ENCODE peak calls at places on chromosomes 4 and X, in eight cellular contexts. H, J, T, R, Q, E, D and G are unnamed samples.

GRCh38 chr4:99945718-99946345 is 586 bp downstream of the DNAJB14 start:
- DNase-seq in R (no peak), E (peak), Q (peak), J (peak), D (peak), H (no peak), T (peak), G (peak)

GRCh38 chrX:155632424-155633100 is 19.8 kb upstream of the TMLHE start:
- DNase-seq in H (no peak), D (no peak), R (no peak), E (no peak), J (no peak), Q (no peak), T (no peak), G (no peak)

GRCh38 chr4:151798678-151799416 is 38.0 kb upstream of the GATB start:
- DNase-seq in R (no peak), T (peak), E (no peak), Q (no peak), J (no peak), H (no peak), D (no peak), G (no peak)

GRCh38 chr4:123478859-123479345 is 82.3 kb downstream of the SPRY1 start:
- DNase-seq in J (no peak), Q (no peak), T (no peak), E (peak), H (peak), D (peak), R (peak), G (no peak)

GRCh38 chrX:8864151-8864550 is 63.0 kb upstream of the FAM9A start:
- DNase-seq in R (no peak), Q (no peak), T (peak), E (no peak), H (no peak), J (no peak), D (no peak), G (no peak)

GRCh38 chrX:17669891-17670290 is 67.4 kb upstream of the SCML1 start:
- DNase-seq in J (no peak), Q (no peak), T (no peak), R (no peak), H (no peak), D (no peak), E (no peak), G (no peak)

GRCh38 chr4:4782969-4783368 is 76.5 kb upstream of the MSX1 start:
- DNase-seq in Q (no peak), H (peak), T (no peak), R (no peak), J (no peak), D (no peak), E (no peak), G (no peak)

GRCh38 chrX:131854586-131854985 is 168.5 kb upstream of the STK26 start:
- DNase-seq in T (peak), E (no peak), H (no peak), J (no peak), R (no peak), Q (peak), D (no peak), G (no peak)

GRCh38 chr4:145808021-145808650 is 128.2 kb downstream of the C4orf51 start:
- DNase-seq in Q (peak), R (no peak), J (no peak), T (peak), H (peak), D (peak), E (peak), G (no peak)

GRCh38 chrX:100911731-100912130 is 17.0 kb downstream of the XKRX start:
- DNase-seq in Q (no peak), J (no peak), E (peak), H (no peak), T (peak), R (no peak), D (no peak), G (no peak)

GRCh38 chrX:2463973-2464676 is 36.7 kb downstream of the DHRSX start:
- DNase-seq in Q (peak), T (peak), J (no peak), E (no peak), R (no peak), H (peak), D (no peak), G (no peak)

GRCh38 chr4:183469936-183470335 is 25.5 kb downstream of the CDKN2AIP start:
- DNase-seq in T (no peak), E (peak), D (no peak), R (no peak), H (no peak), Q (no peak), J (no peak), G (no peak)

GRCh38 chr4:84099591-84099990 is 399.5 kb downstream of the NKX6-1 start:
- DNase-seq in T (peak), D (no peak), Q (no peak), H (no peak), E (no peak), R (no peak), J (no peak), G (no peak)

GRCh38 chrX:46686003-46686645 is 72.8 kb downstream of the SLC9A7 start:
- DNase-seq in T (peak), Q (peak), H (peak), D (peak), E (peak), R (no peak), J (peak), G (peak)

GRCh38 chr4:103934178-103934789 is 214.5 kb upstream of the TACR3 start:
- DNase-seq in D (peak), H (peak), Q (peak), T (peak), R (no peak), J (peak), E (peak), G (no peak)

GRCh38 chrX:6005856-6006255 is 222.8 kb downstream of the NLGN4X start:
- DNase-seq in R (no peak), E (no peak), T (no peak), J (no peak), Q (peak), H (no peak), D (no peak), G (no peak)

GRCh38 chrX:6002056-6002455 is 226.6 kb downstream of the NLGN4X start:
- DNase-seq in E (no peak), T (peak), H (no peak), Q (peak), D (peak), J (no peak), R (no peak), G (no peak)

GRCh38 chrX:5998901-5999300 is 229.8 kb downstream of the NLGN4X start:
- DNase-seq in Q (peak), D (no peak), T (no peak), J (no peak), E (no peak), R (no peak), H (no peak), G (no peak)

DNA sequence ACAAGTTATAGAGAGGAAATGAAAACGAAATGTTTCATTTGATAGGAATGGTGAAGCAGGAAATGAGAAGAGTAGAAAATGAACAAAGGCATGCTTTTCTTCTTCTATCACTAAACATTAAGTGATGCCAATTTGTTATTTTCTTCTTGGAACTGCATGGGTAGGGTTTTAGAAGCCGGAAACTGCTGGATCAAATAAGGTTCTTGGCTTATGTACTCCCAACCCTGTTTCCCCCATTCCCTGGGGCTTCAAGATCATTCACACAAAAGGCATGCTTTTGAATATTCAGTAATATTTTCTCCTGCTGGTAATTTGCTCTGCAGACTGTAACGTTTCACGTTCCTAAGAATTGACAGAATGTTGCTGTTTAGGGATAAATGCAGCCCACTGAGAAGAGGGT is 224.1 kb downstream of the NLGN4X start:
- DNase-seq in E (no peak), Q (peak), J (no peak), D (no peak), T (no peak), R (no peak), H (no peak), G (no peak)
- H3K27ac ChIP-seq in E (no peak), Q (peak), J (no peak), D (no peak), T (no peak), R (no peak), H (no peak), G (no peak)

GRCh38 chrX:40083979-40084359 is 13.8 kb downstream of the BCOR start:
- DNase-seq in Q (no peak), R (no peak), H (no peak), E (no peak), T (no peak), D (no peak), J (no peak), G (no peak)
- H3K4me3 ChIP-seq in Q (peak), R (peak), H (peak), E (peak), T (no peak), D (peak), J (peak), G (peak)

GRCh38 chrX:34656467-34656841 is 631 bp downstream of the TMEM47 start:
- DNase-seq in J (no peak), T (peak), E (peak), H (no peak), R (peak), Q (peak), D (peak), G (no peak)
- H3K27ac ChIP-seq in J (no peak), T (no peak), E (peak), H (peak), R (peak), Q (peak), D (peak), G (peak)

GRCh38 chr4:89283975-89284556 is 23.5 kb downstream of the GPRIN3 start:
- DNase-seq in J (no peak), D (no peak), E (no peak), Q (no peak), R (no peak), T (peak), H (no peak), G (no peak)

GRCh38 chr4:89283226-89283974 is 24.2 kb downstream of the GPRIN3 start:
- DNase-seq in E (peak), J (no peak), Q (no peak), D (peak), T (peak), R (no peak), H (peak), G (peak)

GRCh38 chr4:89287945-89288344 is 19.7 kb downstream of the GPRIN3 start:
- DNase-seq in D (no peak), E (no peak), J (no peak), T (no peak), R (no peak), H (no peak), Q (no peak), G (no peak)

GRCh38 chr4:89284828-89285227 is 22.8 kb downstream of the GPRIN3 start:
- DNase-seq in H (no peak), T (peak), R (no peak), Q (no peak), E (no peak), J (no peak), D (no peak), G (no peak)

GRCh38 chr4:89285735-89286134 is 21.9 kb downstream of the GPRIN3 start:
- DNase-seq in H (no peak), E (no peak), J (no peak), R (no peak), Q (no peak), D (no peak), T (no peak), G (no peak)
- H3K4me3 ChIP-seq in H (no peak), E (no peak), J (no peak), R (no peak), Q (no peak), D (no peak), T (no peak), G (no peak)

GRCh38 chrX:149948001-149948400 is 9.7 kb upstream of the EOLA2 start:
- DNase-seq in H (no peak), Q (no peak), J (no peak), R (no peak), D (no peak), T (peak), E (no peak), G (no peak)
- H3K27ac ChIP-seq in H (no peak), Q (no peak), J (no peak), R (no peak), D (no peak), T (no peak), E (no peak), G (no peak)

GRCh38 chr4:118752551-118752950 is 67.4 kb downstream of the METTL14 start:
- DNase-seq in H (peak), R (no peak), Q (no peak), E (no peak), D (no peak), J (no peak), T (no peak), G (no peak)

GRCh38 chr4:118751634-118752293 is 66.6 kb downstream of the METTL14 start:
- DNase-seq in R (no peak), T (no peak), H (peak), J (no peak), E (no peak), D (no peak), Q (no peak), G (no peak)

GRCh38 chr4:118753096-118753495 is 67.9 kb downstream of the METTL14 start:
- DNase-seq in T (no peak), Q (no peak), D (no peak), E (no peak), H (no peak), J (no peak), R (no peak), G (no peak)

GRCh38 chr4:118746251-118746919 is 61.2 kb downstream of the METTL14 start:
- DNase-seq in E (no peak), H (no peak), Q (no peak), T (no peak), J (no peak), R (no peak), D (no peak), G (peak)

DNA sequence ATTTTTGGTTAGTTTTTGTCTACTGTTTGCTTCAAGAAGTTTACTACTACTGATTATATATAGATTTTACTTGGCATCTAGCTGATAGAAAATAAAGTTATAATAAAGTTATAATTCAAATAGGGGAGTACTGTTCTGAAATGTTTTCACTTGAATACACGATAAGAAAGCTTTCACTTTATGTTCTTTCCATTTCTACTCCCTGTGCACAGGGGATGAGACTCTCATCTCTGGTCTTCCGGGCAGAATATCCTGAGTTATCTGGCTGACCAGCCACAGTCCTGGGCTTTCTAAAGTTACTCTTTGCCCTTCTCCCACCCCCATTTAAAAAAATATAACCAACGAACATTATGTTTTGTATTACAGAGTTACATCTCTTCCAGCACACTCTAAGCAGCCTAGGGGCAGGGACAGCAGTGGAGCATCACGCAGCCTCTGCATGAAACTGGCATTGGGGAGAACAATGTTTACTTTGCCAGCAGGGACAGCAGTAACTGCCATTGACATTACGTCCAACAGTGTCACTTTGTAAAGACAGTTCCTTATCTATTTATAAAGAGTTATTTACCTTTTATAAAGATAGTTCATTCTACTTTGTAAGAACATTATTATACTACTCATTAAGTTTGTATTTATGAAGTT is 64.3 kb downstream of the METTL14 start:
- DNase-seq in H (no peak), E (no peak), T (no peak), Q (no peak), R (no peak), D (no peak), J (no peak), G (no peak)
- H3K4me3 ChIP-seq in H (no peak), E (no peak), T (no peak), Q (no peak), R (no peak), D (no peak), J (no peak), G (no peak)